ENCODE peak calls at places on chromosomes 1 and 21, in four cellular contexts. X is ELF-1, R is GM12891, J is Caki2. D is an unnamed sample.

GRCh38 chr1:64282353-64282752 is 78.9 kb downstream of the UBE2U start:
- DNase-seq in J (no peak), R (no peak), X (no peak), D (no peak)

GRCh38 chr21:27648560-27648959 is 681.7 kb upstream of the ADAMTS5 start:
- DNase-seq in R (no peak), X (no peak), J (no peak), D (no peak)

GRCh38 chr1:247448107-247448778 is 9.7 kb downstream of the OR2B11 start:
- DNase-seq in R (no peak), J (peak; percentile 58), X (peak; percentile 86), D (peak; percentile 93)

GRCh38 chr1:41341365-41341683 is 19.9 kb upstream of the FOXO6 start:
- DNase-seq in X (no peak), R (no peak), J (no peak), D (no peak)

GRCh38 chr1:53754484-53755312 is 15.7 kb upstream of the GLIS1 start:
- DNase-seq in R (no peak), X (peak; percentile 57), J (peak; percentile 43), D (no peak)

GRCh38 chr1:174110053-174110452 is 49.3 kb upstream of the RABGAP1L start:
- DNase-seq in R (no peak), X (no peak), J (no peak), D (no peak)

GRCh38 chr1:213244664-213245091 is 193.6 kb downstream of the RPS6KC1 start:
- DNase-seq in X (no peak), J (peak; percentile 23), R (peak; percentile 1), D (no peak)

GRCh38 chr21:31459457-31459856 is 115.4 kb upstream of the TIAM1 start:
- DNase-seq in R (no peak), J (no peak), X (peak; percentile 27), D (no peak)

GRCh38 chr1:212413902-212414327 is 771 bp downstream of the PACC1 start:
- DNase-seq in J (peak; percentile 22), X (no peak), R (no peak), D (no peak)

GRCh38 chr1:2801535-2802291 is at the start of gene TTC34:
- DNase-seq in R (peak; percentile 88), J (no peak), X (peak; percentile 73), D (peak; percentile 86)

GRCh38 chr1:182059936-182060335 is 1.6 kb downstream of the ZNF648 start:
- DNase-seq in J (no peak), R (no peak), X (no peak), D (no peak)

GRCh38 chr1:167641786-167642500 is 11.9 kb downstream of the RCSD1 start:
- DNase-seq in J (no peak), R (no peak), X (no peak), D (no peak)

GRCh38 chr21:44593598-44594405 is 1.5 kb upstream of the KRTAP10-6 start:
- DNase-seq in X (peak; percentile 70), J (no peak), R (no peak), D (no peak)

GRCh38 chr1:98792123-98792522 is 130.6 kb downstream of the SNX7 start:
- DNase-seq in R (no peak), J (no peak), X (no peak), D (no peak)

GRCh38 chr1:18805116-18805515 is 54.3 kb downstream of the TAS1R2 start:
- DNase-seq in R (no peak), X (no peak), J (no peak), D (no peak)

GRCh38 chr1:25973610-25974355 is 24.1 kb downstream of the PAFAH2 start:
- DNase-seq in R (no peak), X (no peak), J (no peak), D (no peak)

GRCh38 chr1:8941906-8942305 is 3.8 kb upstream of the CA6 start:
- DNase-seq in J (peak; percentile 29), R (no peak), X (no peak), D (no peak)

GRCh38 chr1:101738475-101738874 is 258.3 kb downstream of the OLFM3 start:
- DNase-seq in X (no peak), R (no peak), J (no peak), D (no peak)

GRCh38 chr1:155192346-155193274 is 15.1 kb downstream of the THBS3 start:
- DNase-seq in R (no peak), J (no peak), X (peak; percentile 31), D (peak; percentile 80)

GRCh38 chr21:46157396-46157986 is 2.1 kb upstream of the FTCD start:
- DNase-seq in J (no peak), X (no peak), R (no peak), D (no peak)

GRCh38 chr1:34500451-34500850 is 254.4 kb upstream of the GJB5 start:
- DNase-seq in X (peak; percentile 39), J (peak; percentile 32), R (peak; percentile 9), D (no peak)

GRCh38 chr1:9905010-9905409 is 5.1 kb downstream of the CTNNBIP1 start:
- DNase-seq in R (no peak), X (no peak), J (no peak), D (no peak)

GRCh38 chr1:219926363-219926998 is 1.9 kb downstream of the SLC30A10 start:
- DNase-seq in R (no peak), X (no peak), J (no peak), D (no peak)

GRCh38 chr1:121522061-121522759 is 337.4 kb downstream of the SRGAP2C start:
- DNase-seq in X (no peak), J (peak; percentile 64), R (no peak), D (no peak)

GRCh38 chr21:15604424-15604823 is 125.4 kb upstream of the USP25 start:
- DNase-seq in J (peak; percentile 61), X (peak; percentile 25), R (no peak), D (no peak)

GRCh38 chr1:115314765-115315164 is 23.3 kb downstream of the NGF start:
- DNase-seq in X (peak; percentile 71), J (no peak), R (no peak), D (no peak)

GRCh38 chr1:45895406-45895805 is 92.0 kb downstream of the MAST2 start:
- DNase-seq in J (no peak), X (no peak), R (no peak), D (no peak)

GRCh38 chr21:36034211-36034913 is 26.0 kb downstream of the SETD4 start:
- DNase-seq in R (no peak), X (no peak), J (no peak), D (no peak)

GRCh38 chr1:5730272-5731109 is 261.7 kb downstream of the NPHP4 start:
- DNase-seq in J (no peak), X (no peak), R (no peak), D (no peak)

GRCh38 chr1:233834609-233835008 is 69.9 kb upstream of the SLC35F3 start:
- DNase-seq in R (no peak), X (no peak), J (no peak), D (no peak)

GRCh38 chr1:167723707-167724323 is 2.0 kb downstream of the MPZL1 start:
- DNase-seq in X (peak; percentile 17), J (no peak), R (no peak), D (no peak)

GRCh38 chr1:197919523-197920301 is 2.5 kb downstream of the LHX9 start:
- DNase-seq in R (no peak), X (peak; percentile 48), J (no peak), D (peak; percentile 70)

GRCh38 chr1:22318279-22318983 is 133.2 kb upstream of the ZBTB40 start:
- DNase-seq in X (peak; percentile 86), R (no peak), J (no peak), D (peak; percentile 11)